ENCODE peak calls at places on chromosomes 11 and 22, in seven cellular contexts. One of them, this sample, is unnamed.

GRCh38 chr11:63919267-63920125 is 2.5 kb upstream of the RCOR2 start:
- DNase-seq in GM20000: peak
- DNase-seq in gastrocnemius medialis: no peak
- DNase-seq in CD8-positive, alpha-beta T cell: no peak
- DNase-seq in progenitor cell of endocrine pancreas: no peak
- DNase-seq in Calu3: peak
- DNase-seq in cardiac muscle cell: peak
- DNase-seq in this sample: no peak

GRCh38 chr22:42414565-42415298 is 17.5 kb downstream of the NFAM1 start:
- DNase-seq in CD8-positive, alpha-beta T cell: no peak
- DNase-seq in GM20000: no peak
- DNase-seq in cardiac muscle cell: no peak
- DNase-seq in gastrocnemius medialis: no peak
- DNase-seq in progenitor cell of endocrine pancreas: no peak
- DNase-seq in Calu3: no peak
- DNase-seq in this sample: no peak

GRCh38 chr11:71931245-71931602 is 2.4 kb downstream of the RNF121 start:
- DNase-seq in progenitor cell of endocrine pancreas: no peak
- DNase-seq in gastrocnemius medialis: no peak
- DNase-seq in CD8-positive, alpha-beta T cell: no peak
- DNase-seq in Calu3: no peak
- DNase-seq in GM20000: no peak
- DNase-seq in cardiac muscle cell: no peak
- DNase-seq in this sample: no peak

GRCh38 chr11:69052343-69053168 is 3.8 kb downstream of the TPCN2 start:
- DNase-seq in GM20000: peak
- DNase-seq in progenitor cell of endocrine pancreas: no peak
- DNase-seq in gastrocnemius medialis: no peak
- DNase-seq in CD8-positive, alpha-beta T cell: no peak
- DNase-seq in cardiac muscle cell: no peak
- DNase-seq in Calu3: no peak
- DNase-seq in this sample: no peak

GRCh38 chr11:68127791-68128681 is 6.8 kb upstream of the CHKA start:
- DNase-seq in GM20000: no peak
- DNase-seq in CD8-positive, alpha-beta T cell: no peak
- DNase-seq in Calu3: peak
- DNase-seq in gastrocnemius medialis: no peak
- DNase-seq in progenitor cell of endocrine pancreas: peak
- DNase-seq in cardiac muscle cell: peak
- DNase-seq in this sample: peak

GRCh38 chr11:107050126-107050525 is 31.9 kb upstream of the GUCY1A2 start:
- DNase-seq in CD8-positive, alpha-beta T cell: no peak
- DNase-seq in cardiac muscle cell: no peak
- DNase-seq in GM20000: no peak
- DNase-seq in Calu3: no peak
- DNase-seq in gastrocnemius medialis: no peak
- DNase-seq in progenitor cell of endocrine pancreas: no peak
- DNase-seq in this sample: no peak

GRCh38 chr22:37777122-37777687 is 30.5 kb upstream of the GCAT start:
- DNase-seq in progenitor cell of endocrine pancreas: no peak
- DNase-seq in Calu3: peak
- DNase-seq in CD8-positive, alpha-beta T cell: no peak
- DNase-seq in GM20000: peak
- DNase-seq in gastrocnemius medialis: peak
- DNase-seq in cardiac muscle cell: no peak
- DNase-seq in this sample: no peak

GRCh38 chr11:101706541-101706940 is 122.7 kb upstream of the TRPC6 start:
- DNase-seq in Calu3: no peak
- DNase-seq in progenitor cell of endocrine pancreas: no peak
- DNase-seq in GM20000: no peak
- DNase-seq in gastrocnemius medialis: no peak
- DNase-seq in cardiac muscle cell: no peak
- DNase-seq in CD8-positive, alpha-beta T cell: no peak
- DNase-seq in this sample: no peak

GRCh38 chr11:44351006-44351660 is 41.2 kb upstream of the ALX4 start:
- DNase-seq in gastrocnemius medialis: no peak
- DNase-seq in CD8-positive, alpha-beta T cell: no peak
- DNase-seq in GM20000: peak
- DNase-seq in Calu3: no peak
- DNase-seq in progenitor cell of endocrine pancreas: no peak
- DNase-seq in cardiac muscle cell: no peak
- DNase-seq in this sample: no peak

GRCh38 chr11:86207413-86207812 is 37.1 kb upstream of the EED start:
- DNase-seq in Calu3: no peak
- DNase-seq in progenitor cell of endocrine pancreas: no peak
- DNase-seq in gastrocnemius medialis: no peak
- DNase-seq in GM20000: no peak
- DNase-seq in CD8-positive, alpha-beta T cell: no peak
- DNase-seq in cardiac muscle cell: no peak
- DNase-seq in this sample: no peak

GRCh38 chr11:94129505-94130335 is 1.1 kb downstream of the PANX1 start:
- DNase-seq in cardiac muscle cell: no peak
- DNase-seq in CD8-positive, alpha-beta T cell: peak
- DNase-seq in GM20000: no peak
- DNase-seq in gastrocnemius medialis: no peak
- DNase-seq in Calu3: peak
- DNase-seq in progenitor cell of endocrine pancreas: no peak
- DNase-seq in this sample: no peak

GRCh38 chr22:39039306-39040126 is 1.1 kb upstream of the APOBEC3F start:
- DNase-seq in GM20000: no peak
- DNase-seq in cardiac muscle cell: no peak
- DNase-seq in CD8-positive, alpha-beta T cell: no peak
- DNase-seq in gastrocnemius medialis: no peak
- DNase-seq in progenitor cell of endocrine pancreas: no peak
- DNase-seq in Calu3: no peak
- DNase-seq in this sample: no peak

GRCh38 chr11:62856333-62856910 is 17.0 kb upstream of the WDR74 start:
- DNase-seq in cardiac muscle cell: no peak
- DNase-seq in gastrocnemius medialis: no peak
- DNase-seq in Calu3: no peak
- DNase-seq in GM20000: no peak
- DNase-seq in progenitor cell of endocrine pancreas: no peak
- DNase-seq in CD8-positive, alpha-beta T cell: no peak
- DNase-seq in this sample: no peak

GRCh38 chr22:30591191-30591587 is 521 bp downstream of the PES1 start:
- DNase-seq in Calu3: no peak
- DNase-seq in GM20000: no peak
- DNase-seq in cardiac muscle cell: no peak
- DNase-seq in progenitor cell of endocrine pancreas: no peak
- DNase-seq in CD8-positive, alpha-beta T cell: no peak
- DNase-seq in gastrocnemius medialis: no peak
- DNase-seq in this sample: no peak

GRCh38 chr11:119774180-119774763 is 45.3 kb upstream of the NECTIN1 start:
- DNase-seq in cardiac muscle cell: peak
- DNase-seq in gastrocnemius medialis: no peak
- DNase-seq in Calu3: peak
- DNase-seq in CD8-positive, alpha-beta T cell: no peak
- DNase-seq in GM20000: no peak
- DNase-seq in progenitor cell of endocrine pancreas: peak
- DNase-seq in this sample: peak

GRCh38 chr22:41285441-41285819 is 557 bp downstream of the RANGAP1 start:
- DNase-seq in GM20000: peak
- DNase-seq in Calu3: peak
- DNase-seq in progenitor cell of endocrine pancreas: peak
- DNase-seq in cardiac muscle cell: peak
- DNase-seq in CD8-positive, alpha-beta T cell: peak
- DNase-seq in gastrocnemius medialis: peak
- DNase-seq in this sample: peak

GRCh38 chr11:94737171-94737611 is 31.0 kb upstream of the AMOTL1 start:
- DNase-seq in GM20000: no peak
- DNase-seq in gastrocnemius medialis: no peak
- DNase-seq in Calu3: no peak
- DNase-seq in progenitor cell of endocrine pancreas: no peak
- DNase-seq in CD8-positive, alpha-beta T cell: no peak
- DNase-seq in cardiac muscle cell: no peak
- DNase-seq in this sample: no peak

GRCh38 chr11:88383446-88383845 is 45.9 kb upstream of the CTSC start:
- DNase-seq in Calu3: no peak
- DNase-seq in cardiac muscle cell: no peak
- DNase-seq in progenitor cell of endocrine pancreas: no peak
- DNase-seq in GM20000: no peak
- DNase-seq in CD8-positive, alpha-beta T cell: no peak
- DNase-seq in gastrocnemius medialis: no peak
- DNase-seq in this sample: no peak

GRCh38 chr11:71936825-71937224 is 8.0 kb downstream of the RNF121 start:
- DNase-seq in CD8-positive, alpha-beta T cell: no peak
- DNase-seq in Calu3: no peak
- DNase-seq in GM20000: no peak
- DNase-seq in cardiac muscle cell: no peak
- DNase-seq in progenitor cell of endocrine pancreas: no peak
- DNase-seq in gastrocnemius medialis: no peak
- DNase-seq in this sample: no peak

GRCh38 chr22:29071261-29072045 is 1.4 kb upstream of the KREMEN1 start:
- DNase-seq in progenitor cell of endocrine pancreas: peak
- DNase-seq in cardiac muscle cell: peak
- DNase-seq in Calu3: peak
- DNase-seq in CD8-positive, alpha-beta T cell: peak
- DNase-seq in gastrocnemius medialis: no peak
- DNase-seq in GM20000: peak
- DNase-seq in this sample: peak

DNA sequence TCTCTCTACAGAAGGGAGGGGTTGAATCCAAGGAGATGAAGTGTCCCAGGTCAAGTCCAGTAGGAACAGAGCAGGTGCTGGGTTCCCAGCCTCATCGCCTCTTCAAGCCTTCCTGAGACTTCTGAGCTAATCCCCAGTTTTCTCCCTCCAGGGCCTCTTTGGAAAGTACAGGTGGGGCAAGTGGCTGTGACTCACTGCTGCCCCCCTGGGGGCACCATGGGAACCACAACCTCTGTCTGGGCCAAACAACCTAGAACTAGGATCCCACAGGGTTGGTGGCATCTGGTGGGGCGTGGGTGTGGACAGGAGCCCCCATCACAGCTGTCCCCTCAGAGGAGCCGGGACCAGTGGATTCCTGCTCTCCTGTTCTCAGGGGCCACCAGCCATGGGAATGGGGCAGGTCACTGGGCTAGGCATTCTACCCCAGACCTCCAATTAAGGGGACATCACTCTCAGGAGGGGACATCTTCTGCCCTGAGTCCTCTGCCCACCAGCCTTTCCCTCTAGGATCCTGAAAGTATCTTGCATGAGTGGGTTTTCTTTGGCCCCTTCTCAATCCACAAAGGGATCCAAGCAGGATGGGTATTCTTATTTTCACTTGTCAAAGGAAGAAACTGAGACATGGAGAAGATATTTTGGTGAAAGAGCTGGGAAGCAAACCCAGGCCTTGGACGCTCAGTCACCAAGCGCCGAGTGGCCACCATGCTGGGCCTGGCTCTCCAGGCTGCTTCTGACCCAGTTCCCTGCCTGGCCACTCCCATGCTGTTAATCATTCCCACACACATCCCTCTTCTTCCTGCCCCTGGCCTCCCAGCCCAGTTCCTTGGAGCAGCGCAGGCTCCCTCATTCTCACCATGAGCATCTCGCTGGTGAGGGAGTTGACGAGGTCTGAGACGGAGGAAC is 23.8 kb downstream of the LRRC10B start:
- DNase-seq in cardiac muscle cell: peak
- DNase-seq in progenitor cell of endocrine pancreas: peak
- DNase-seq in gastrocnemius medialis: peak
- DNase-seq in CD8-positive, alpha-beta T cell: peak
- DNase-seq in Calu3: peak
- DNase-seq in GM20000: peak
- DNase-seq in this sample: peak
- TF ChIP-seq CTCF in cardiac muscle cell: peak
- TF ChIP-seq CTCF in progenitor cell of endocrine pancreas: peak
- TF ChIP-seq CTCF in gastrocnemius medialis: peak
- TF ChIP-seq CTCF in CD8-positive, alpha-beta T cell: peak
- TF ChIP-seq CTCF in Calu3: peak
- TF ChIP-seq CTCF in GM20000: peak
- TF ChIP-seq CTCF in this sample: peak

GRCh38 chr11:9118277-9118676 is 26.9 kb upstream of the SCUBE2 start:
- DNase-seq in cardiac muscle cell: no peak
- DNase-seq in Calu3: no peak
- DNase-seq in CD8-positive, alpha-beta T cell: no peak
- DNase-seq in progenitor cell of endocrine pancreas: no peak
- DNase-seq in GM20000: no peak
- DNase-seq in gastrocnemius medialis: no peak
- DNase-seq in this sample: no peak

GRCh38 chr11:9125185-9125886 is 33.9 kb upstream of the SCUBE2 start:
- DNase-seq in cardiac muscle cell: no peak
- DNase-seq in Calu3: no peak
- DNase-seq in GM20000: no peak
- DNase-seq in progenitor cell of endocrine pancreas: no peak
- DNase-seq in CD8-positive, alpha-beta T cell: no peak
- DNase-seq in gastrocnemius medialis: no peak
- DNase-seq in this sample: no peak

GRCh38 chr11:9123595-9124304 is 32.4 kb upstream of the SCUBE2 start:
- DNase-seq in GM20000: no peak
- DNase-seq in gastrocnemius medialis: no peak
- DNase-seq in Calu3: no peak
- DNase-seq in progenitor cell of endocrine pancreas: no peak
- DNase-seq in CD8-positive, alpha-beta T cell: no peak
- DNase-seq in cardiac muscle cell: no peak
- DNase-seq in this sample: no peak

GRCh38 chr11:9121397-9121796 is 30.0 kb upstream of the SCUBE2 start:
- DNase-seq in Calu3: no peak
- DNase-seq in CD8-positive, alpha-beta T cell: no peak
- DNase-seq in GM20000: no peak
- DNase-seq in progenitor cell of endocrine pancreas: no peak
- DNase-seq in cardiac muscle cell: no peak
- DNase-seq in gastrocnemius medialis: no peak
- DNase-seq in this sample: no peak

GRCh38 chr11:9120659-9121350 is 29.4 kb upstream of the SCUBE2 start:
- DNase-seq in Calu3: no peak
- DNase-seq in CD8-positive, alpha-beta T cell: no peak
- DNase-seq in gastrocnemius medialis: no peak
- DNase-seq in cardiac muscle cell: peak
- DNase-seq in GM20000: no peak
- DNase-seq in progenitor cell of endocrine pancreas: no peak
- DNase-seq in this sample: peak
- TF ChIP-seq CTCF in Calu3: peak
- TF ChIP-seq CTCF in CD8-positive, alpha-beta T cell: no peak
- TF ChIP-seq CTCF in gastrocnemius medialis: no peak
- TF ChIP-seq CTCF in cardiac muscle cell: peak
- TF ChIP-seq CTCF in GM20000: no peak
- TF ChIP-seq CTCF in progenitor cell of endocrine pancreas: peak
- TF ChIP-seq CTCF in this sample: peak

DNA sequence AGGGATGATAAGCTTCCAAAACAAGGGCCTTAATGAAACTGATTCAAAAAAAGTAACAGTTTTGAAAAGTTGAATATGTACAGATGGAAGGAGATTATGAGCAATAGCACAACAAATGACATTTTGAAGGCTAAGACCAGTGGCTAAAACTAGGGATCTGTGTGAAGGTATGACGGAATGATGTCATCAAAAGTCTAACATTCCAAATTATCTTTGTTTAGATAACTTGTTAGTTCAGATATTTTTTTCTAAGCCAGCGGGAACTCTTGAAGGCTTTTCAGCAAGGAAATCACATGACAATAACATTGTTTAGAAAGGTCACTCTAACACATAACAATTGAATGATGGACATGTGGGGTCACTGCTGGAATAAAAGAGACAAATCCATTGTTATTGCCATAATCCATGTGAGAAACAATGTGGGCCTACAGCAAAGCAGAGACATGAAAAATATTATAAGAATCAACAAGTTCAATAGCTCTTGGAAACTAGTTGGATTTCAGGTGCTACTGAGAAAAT is 260.5 kb downstream of the CASP12 start:
- DNase-seq in GM20000: no peak
- DNase-seq in CD8-positive, alpha-beta T cell: no peak
- DNase-seq in cardiac muscle cell: no peak
- DNase-seq in Calu3: no peak
- DNase-seq in gastrocnemius medialis: no peak
- DNase-seq in progenitor cell of endocrine pancreas: no peak
- DNase-seq in this sample: no peak
- TF ChIP-seq CTCF in GM20000: no peak
- TF ChIP-seq CTCF in CD8-positive, alpha-beta T cell: no peak
- TF ChIP-seq CTCF in cardiac muscle cell: no peak
- TF ChIP-seq CTCF in Calu3: no peak
- TF ChIP-seq CTCF in gastrocnemius medialis: no peak
- TF ChIP-seq CTCF in progenitor cell of endocrine pancreas: no peak
- TF ChIP-seq CTCF in this sample: no peak

GRCh38 chr11:74870485-74870884 is 78.4 kb downstream of the XRRA1 start:
- DNase-seq in GM20000: no peak
- DNase-seq in Calu3: no peak
- DNase-seq in progenitor cell of endocrine pancreas: no peak
- DNase-seq in gastrocnemius medialis: no peak
- DNase-seq in CD8-positive, alpha-beta T cell: no peak
- DNase-seq in cardiac muscle cell: no peak
- DNase-seq in this sample: no peak
- TF ChIP-seq CTCF in GM20000: peak
- TF ChIP-seq CTCF in Calu3: peak
- TF ChIP-seq CTCF in progenitor cell of endocrine pancreas: no peak
- TF ChIP-seq CTCF in gastrocnemius medialis: no peak
- TF ChIP-seq CTCF in CD8-positive, alpha-beta T cell: no peak
- TF ChIP-seq CTCF in cardiac muscle cell: peak
- TF ChIP-seq CTCF in this sample: no peak

This sample was measured in endothelial cell.